ENCODE peak calls at places on chromosomes 5 and 9, in ten cellular contexts. L is stomach, K is prostate gland, R is gastrocnemius medialis, F is spleen, B is NB4, O is body of pancreas, H is HCT116, Q is IMR-90, N is lower leg skin. I is an unnamed sample.

GRCh38 chr9:31799953-31800609 is 584.4 kb upstream of the ACO1 start:
- DNase-seq in B (peak), H (peak), N (no peak), K (no peak), L (no peak), F (no peak), R (no peak), Q (no peak), O (no peak), I (no peak)

GRCh38 chr5:174281089-174281488 is 235.6 kb downstream of the NSG2 start:
- DNase-seq in R (no peak), L (no peak), H (no peak), K (no peak), Q (no peak), B (no peak), N (no peak), F (no peak), O (no peak), I (no peak)

GRCh38 chr9:122179690-122180074 is 20.0 kb downstream of the MORN5 start:
- DNase-seq in R (no peak), B (peak), L (no peak), O (no peak), Q (peak), F (no peak), N (no peak), H (peak), K (no peak), I (no peak)

GRCh38 chr5:55063899-55064298 is 38.5 kb upstream of the GZMA start:
- DNase-seq in L (no peak), N (no peak), B (no peak), H (no peak), K (no peak), R (no peak), O (no peak), Q (peak), F (no peak), I (no peak)

GRCh38 chr9:109974143-109974917 is 194.3 kb downstream of the PALM2AKAP2 start:
- DNase-seq in L (peak), Q (no peak), O (peak), F (peak), R (no peak), N (no peak), B (no peak), K (no peak), H (no peak), I (no peak)

GRCh38 chr5:141960018-141960417 is 2.0 kb upstream of the PCDH12 start:
- DNase-seq in K (no peak), B (peak), L (no peak), N (no peak), H (no peak), R (no peak), F (peak), Q (no peak), O (no peak), I (no peak)

GRCh38 chr5:34055671-34056070 is 12.7 kb upstream of the C1QTNF3 start:
- DNase-seq in K (no peak), H (no peak), L (no peak), B (no peak), O (no peak), R (no peak), Q (no peak), F (no peak), N (no peak), I (no peak)

GRCh38 chr5:44881266-44881665 is 72.5 kb downstream of the MRPS30 start:
- DNase-seq in O (no peak), H (no peak), L (no peak), F (no peak), Q (no peak), N (no peak), R (no peak), B (no peak), K (no peak), I (no peak)

GRCh38 chr5:9888517-9888916 is 258.4 kb upstream of the TAS2R1 start:
- DNase-seq in H (no peak), N (no peak), R (no peak), K (no peak), Q (peak), F (no peak), B (no peak), L (no peak), O (no peak), I (no peak)

GRCh38 chr5:52787600-52788504 is at the start of the genes ITGA1 and PELO:
- DNase-seq in R (peak), N (peak), L (peak), F (peak), H (peak), Q (peak), B (peak), O (peak), K (peak), I (peak)
- TF ChIP-seq POLR2A in R (peak), N (no peak), L (no peak), F (no peak), H (no peak), Q (no peak), B (no peak), O (no peak), K (no peak), I (peak)

GRCh38 chr5:133746834-133747233 is 134.5 kb upstream of the FSTL4 start:
- DNase-seq in K (no peak), H (peak), L (no peak), Q (no peak), B (peak), O (no peak), F (no peak), N (no peak), R (no peak), I (no peak)
- TF ChIP-seq CTCF in K (no peak), H (no peak), L (no peak), Q (no peak), B (peak), O (no peak), F (no peak), N (no peak), R (no peak), I (no peak)

GRCh38 chr9:75132244-75132643 is 43.9 kb downstream of the OSTF1 start:
- DNase-seq in O (no peak), Q (no peak), N (no peak), K (no peak), R (no peak), H (no peak), B (peak), L (no peak), F (no peak), I (no peak)
- TF ChIP-seq POLR2A in O (no peak), Q (no peak), N (no peak), K (no peak), R (no peak), H (no peak), B (no peak), L (no peak), F (no peak), I (no peak)

GRCh38 chr9:87792831-87793288 is 66.9 kb downstream of the CTSL start:
- DNase-seq in Q (peak), N (peak), F (no peak), B (peak), R (peak), O (peak), L (peak), K (no peak), H (peak), I (peak)
- TF ChIP-seq CTCF in Q (no peak), N (no peak), F (peak), B (peak), R (no peak), O (no peak), L (no peak), K (no peak), H (no peak), I (no peak)

GRCh38 chr9:21994996-21995651 is 533 bp downstream of the CDKN2B-AS1 start:
- DNase-seq in N (peak), R (no peak), B (no peak), F (peak), L (peak), Q (peak), H (peak), O (peak), K (peak), I (no peak)
- TF ChIP-seq POLR2A in N (no peak), R (no peak), B (no peak), F (no peak), L (no peak), Q (no peak), H (no peak), O (no peak), K (no peak), I (no peak)

GRCh38 chr5:132733499-132734148 is 3.7 kb downstream of the KIF3A start:
- DNase-seq in R (no peak), K (no peak), O (no peak), F (no peak), N (no peak), B (no peak), Q (no peak), H (no peak), L (no peak), I (no peak)
- TF ChIP-seq CTCF in R (no peak), K (no peak), O (no peak), F (no peak), N (no peak), B (no peak), Q (no peak), H (no peak), L (no peak), I (no peak)

GRCh38 chr5:909994-910768 is 17.5 kb downstream of the TRIP13 start:
- DNase-seq in K (no peak), F (no peak), L (no peak), H (no peak), O (no peak), B (no peak), N (no peak), R (no peak), Q (no peak), I (no peak)
- TF ChIP-seq POLR2A in K (no peak), F (no peak), L (no peak), H (no peak), O (no peak), B (no peak), N (no peak), R (no peak), Q (no peak), I (no peak)

GRCh38 chr9:32839486-32839885 is 56.1 kb downstream of the TMEM215 start:
- DNase-seq in F (no peak), K (no peak), R (no peak), N (no peak), H (no peak), O (no peak), L (no peak), B (no peak), Q (no peak), I (no peak)

GRCh38 chr9:32839013-32839442 is 55.7 kb downstream of the TMEM215 start:
- DNase-seq in H (no peak), L (no peak), N (no peak), K (no peak), O (no peak), B (no peak), R (no peak), F (no peak), Q (no peak), I (no peak)

GRCh38 chr9:32843295-32843694 is 60.0 kb downstream of the TMEM215 start:
- DNase-seq in K (no peak), F (no peak), H (no peak), L (no peak), N (no peak), R (no peak), Q (no peak), O (no peak), B (no peak), I (no peak)

GRCh38 chr9:32844259-32844658 is 60.9 kb downstream of the TMEM215 start:
- DNase-seq in R (no peak), N (no peak), Q (no peak), H (no peak), F (no peak), K (no peak), O (no peak), L (no peak), B (no peak), I (no peak)

GRCh38 chr9:32841314-32841713 is 58.0 kb downstream of the TMEM215 start:
- DNase-seq in F (no peak), K (no peak), R (no peak), Q (no peak), B (no peak), N (no peak), L (no peak), O (no peak), H (no peak), I (no peak)
- TF ChIP-seq CTCF in F (no peak), K (no peak), R (no peak), Q (no peak), B (no peak), N (no peak), L (no peak), O (no peak), H (no peak), I (no peak)

GRCh38 chr5:129963359-129963758 is 59.1 kb downstream of the CHSY3 start:
- DNase-seq in Q (peak), O (no peak), K (no peak), L (no peak), H (no peak), F (no peak), R (peak), N (no peak), B (no peak), I (no peak)

GRCh38 chr5:129962506-129962905 is 58.2 kb downstream of the CHSY3 start:
- DNase-seq in R (no peak), L (no peak), Q (no peak), O (no peak), K (no peak), F (no peak), N (no peak), H (no peak), B (no peak), I (no peak)

GRCh38 chr5:129966071-129966470 is 61.8 kb downstream of the CHSY3 start:
- DNase-seq in L (no peak), B (no peak), R (no peak), O (no peak), Q (no peak), F (no peak), N (no peak), H (no peak), K (no peak), I (no peak)

DNA sequence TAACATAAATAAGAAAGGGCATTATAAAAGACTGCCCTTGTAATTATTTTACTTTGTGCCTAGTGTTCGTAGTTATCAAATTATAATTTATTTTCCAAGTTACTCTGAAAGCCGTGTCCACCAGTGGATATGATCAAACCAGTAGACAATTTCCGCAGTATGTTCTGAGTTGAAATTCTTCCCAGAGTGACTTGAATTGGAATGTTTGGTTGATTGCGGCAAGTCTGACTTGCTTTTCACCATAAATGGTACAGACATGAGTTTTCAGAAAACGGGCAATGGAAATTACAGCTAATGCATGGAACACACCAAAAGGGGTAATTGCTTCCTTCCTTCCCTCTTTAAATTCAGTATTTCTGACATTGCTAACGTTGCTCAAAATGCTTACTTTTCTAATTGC is 56.6 kb downstream of the CHSY3 start:
- DNase-seq in K (no peak), Q (no peak), H (no peak), F (no peak), L (no peak), B (no peak), R (no peak), O (no peak), N (no peak), I (no peak)
- TF ChIP-seq POLR2A in K (no peak), Q (no peak), H (no peak), F (no peak), L (no peak), B (no peak), R (no peak), O (no peak), N (no peak), I (no peak)